ENCODE peak calls at places on chromosome 10, in six cellular contexts. W is GM12892, U is HepG2, O is K562, E is H1, M is GM12878. B is an unnamed sample.

GRCh38 chr10:119025776-119026175 is 3.7 kb upstream of the NANOS1 start:
- DNase-seq in W (no peak), U (no peak), O (no peak), E (no peak), M (no peak), B (no peak)

GRCh38 chr10:73585223-73585784 is 5.8 kb downstream of the USP54 start:
- DNase-seq in W (no peak), U (no peak), O (no peak), E (no peak), M (no peak), B (no peak)

GRCh38 chr10:101305241-101306230 is 48.4 kb upstream of the BTRC start:
- DNase-seq in W (no peak), U (no peak), O (no peak), E (no peak), M (no peak), B (no peak)

GRCh38 chr10:101062231-101063161 is 707 bp downstream of the KAZALD1 start:
- DNase-seq in W (peak; percentile 61), U (peak; percentile 68), O (peak; percentile 70), E (no peak), M (no peak), B (peak; percentile 66)

GRCh38 chr10:12606461-12606860 is 257.1 kb downstream of the CAMK1D start:
- DNase-seq in W (no peak), U (no peak), O (no peak), E (no peak), M (no peak), B (no peak)

GRCh38 chr10:70323697-70324340 is 40.0 kb upstream of the NPFFR1 start:
- DNase-seq in W (no peak), U (peak; percentile 79), O (no peak), E (no peak), M (no peak), B (no peak)

GRCh38 chr10:92619368-92619767 is 26.4 kb downstream of the KIF11 start:
- DNase-seq in W (no peak), U (no peak), O (no peak), E (no peak), M (no peak), B (no peak)

GRCh38 chr10:124315599-124316270 is 103.0 kb downstream of the OAT start:
- DNase-seq in W (no peak), U (no peak), O (no peak), E (no peak), M (no peak), B (no peak)

GRCh38 chr10:2856598-2856997 is 210.8 kb upstream of the PFKP start:
- DNase-seq in W (no peak), U (no peak), O (no peak), E (no peak), M (no peak), B (no peak)

GRCh38 chr10:79331709-79332108 is 15.6 kb upstream of the PPIF start:
- DNase-seq in W (peak; percentile 56), U (no peak), O (no peak), E (no peak), M (peak; percentile 81), B (no peak)

GRCh38 chr10:62082729-62083412 is 181.4 kb downstream of the ARID5B start:
- DNase-seq in W (no peak), U (peak; percentile 56), O (no peak), E (no peak), M (peak; percentile 51), B (no peak)

GRCh38 chr10:7610651-7611389 is 55.9 kb downstream of the ITIH5 start:
- DNase-seq in W (no peak), U (no peak), O (no peak), E (no peak), M (no peak), B (no peak)

GRCh38 chr10:112637901-112638300 is 190.9 kb downstream of the VTI1A start:
- DNase-seq in W (no peak), U (no peak), O (no peak), E (no peak), M (no peak), B (no peak)

GRCh38 chr10:46547331-46547880 is 9.1 kb downstream of the GPRIN2 start:
- DNase-seq in W (no peak), U (no peak), O (no peak), E (no peak), M (no peak), B (peak; percentile 15)

GRCh38 chr10:683448-684071 is 5.9 kb downstream of the DIP2C start:
- DNase-seq in W (no peak), U (no peak), O (no peak), E (no peak), M (no peak), B (no peak)

GRCh38 chr10:75294866-75295692 is 59.3 kb upstream of the COMTD1 start:
- DNase-seq in W (peak; percentile 39), U (peak; percentile 87), O (peak; percentile 78), E (no peak), M (no peak), B (peak; percentile 53)

GRCh38 chr10:75297021-75297599 is 61.4 kb upstream of the COMTD1 start:
- DNase-seq in W (no peak), U (no peak), O (no peak), E (no peak), M (no peak), B (no peak)

GRCh38 chr10:75294031-75294437 is 58.3 kb upstream of the COMTD1 start:
- DNase-seq in W (no peak), U (no peak), O (no peak), E (no peak), M (no peak), B (no peak)

GRCh38 chr10:75294518-75294865 is 58.7 kb upstream of the COMTD1 start:
- DNase-seq in W (no peak), U (no peak), O (peak; percentile 29), E (no peak), M (no peak), B (no peak)

DNA sequence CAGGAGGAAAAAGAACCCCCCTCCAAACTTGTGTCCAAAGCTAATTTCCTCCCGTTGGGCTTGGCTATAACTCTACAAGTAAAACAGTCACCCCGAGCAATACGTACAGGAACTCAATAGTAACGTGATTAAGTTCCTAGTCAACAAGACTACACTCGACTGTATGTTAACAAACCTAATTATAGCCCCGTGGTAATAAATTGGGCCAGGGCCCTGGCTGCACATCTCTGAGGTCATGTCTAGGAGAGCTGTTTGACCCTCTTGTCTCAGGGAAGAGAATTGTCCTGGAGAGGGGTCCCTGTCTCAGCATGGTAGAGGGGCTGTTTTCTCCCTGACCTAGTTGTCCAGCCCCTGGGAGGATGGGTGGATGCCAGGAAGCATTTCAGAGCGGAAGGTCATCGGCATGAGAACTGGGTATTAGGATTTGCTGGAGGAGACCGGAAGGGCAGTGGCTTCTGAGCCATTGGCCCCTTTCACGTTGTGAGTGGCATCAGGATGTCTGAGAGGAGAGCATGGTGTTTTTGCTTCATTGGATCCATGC is 60.2 kb upstream of the COMTD1 start:
- DNase-seq in W (no peak), U (no peak), O (no peak), E (no peak), M (no peak), B (no peak)
- TF ChIP-seq TAF1 in W (no peak), U (no peak), O (no peak), E (no peak), M (no peak), B (no peak)

GRCh38 chr10:35336084-35336831 is at the start of gene CCNY:
- DNase-seq in W (peak; percentile 75), U (peak; percentile 42), O (peak; percentile 88), E (no peak), M (no peak), B (peak; percentile 76)
- TF ChIP-seq POLR2A in W (peak; percentile 79), U (peak; percentile 50), O (peak; percentile 83), E (peak; percentile 36), M (peak; percentile 88), B (peak; percentile 45)

DNA sequence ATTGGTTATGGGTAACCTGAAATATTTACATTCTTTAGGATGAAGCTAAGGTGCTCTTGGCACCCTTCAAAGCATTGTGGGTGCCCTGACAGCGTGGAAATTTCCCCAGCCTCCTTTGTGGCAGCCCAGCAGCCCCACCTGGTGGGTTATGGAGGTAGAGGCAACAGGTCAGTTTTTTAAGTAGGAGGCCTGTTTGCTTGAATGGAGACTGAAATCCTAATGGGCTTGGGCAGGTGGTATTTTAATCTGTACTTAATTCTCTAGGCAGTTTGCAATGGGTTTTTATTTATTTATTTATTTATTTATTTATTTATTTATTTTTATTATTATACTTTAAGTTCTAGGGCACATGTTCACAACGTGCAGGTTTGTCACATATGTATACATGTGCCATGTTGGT is 139.4 kb downstream of the EPC1 start:
- DNase-seq in W (peak; percentile 33), U (peak; percentile 59), O (peak; percentile 65), E (no peak), M (no peak), B (peak; percentile 30)
- TF ChIP-seq TAF1 in W (no peak), U (no peak), O (no peak), E (no peak), M (no peak), B (no peak)

GRCh38 chr10:4051011-4051407 is 266.0 kb upstream of the KLF6 start:
- DNase-seq in W (no peak), U (no peak), O (no peak), E (no peak), M (no peak), B (no peak)
- TF ChIP-seq POLR2A in W (no peak), U (no peak), O (no peak), E (no peak), M (no peak), B (no peak)

GRCh38 chr10:6109444-6109775 is 20.6 kb downstream of the RBM17 start:
- DNase-seq in W (no peak), U (no peak), O (no peak), E (no peak), M (no peak), B (no peak)

GRCh38 chr10:6108072-6108471 is 19.2 kb downstream of the RBM17 start:
- DNase-seq in W (no peak), U (no peak), O (no peak), E (no peak), M (no peak), B (no peak)

GRCh38 chr10:6110136-6110535 is 21.3 kb downstream of the RBM17 start:
- DNase-seq in W (no peak), U (no peak), O (no peak), E (no peak), M (no peak), B (no peak)

GRCh38 chr10:6112893-6113292 is 24.1 kb downstream of the RBM17 start:
- DNase-seq in W (no peak), U (peak; percentile 20), O (no peak), E (no peak), M (no peak), B (no peak)

DNA sequence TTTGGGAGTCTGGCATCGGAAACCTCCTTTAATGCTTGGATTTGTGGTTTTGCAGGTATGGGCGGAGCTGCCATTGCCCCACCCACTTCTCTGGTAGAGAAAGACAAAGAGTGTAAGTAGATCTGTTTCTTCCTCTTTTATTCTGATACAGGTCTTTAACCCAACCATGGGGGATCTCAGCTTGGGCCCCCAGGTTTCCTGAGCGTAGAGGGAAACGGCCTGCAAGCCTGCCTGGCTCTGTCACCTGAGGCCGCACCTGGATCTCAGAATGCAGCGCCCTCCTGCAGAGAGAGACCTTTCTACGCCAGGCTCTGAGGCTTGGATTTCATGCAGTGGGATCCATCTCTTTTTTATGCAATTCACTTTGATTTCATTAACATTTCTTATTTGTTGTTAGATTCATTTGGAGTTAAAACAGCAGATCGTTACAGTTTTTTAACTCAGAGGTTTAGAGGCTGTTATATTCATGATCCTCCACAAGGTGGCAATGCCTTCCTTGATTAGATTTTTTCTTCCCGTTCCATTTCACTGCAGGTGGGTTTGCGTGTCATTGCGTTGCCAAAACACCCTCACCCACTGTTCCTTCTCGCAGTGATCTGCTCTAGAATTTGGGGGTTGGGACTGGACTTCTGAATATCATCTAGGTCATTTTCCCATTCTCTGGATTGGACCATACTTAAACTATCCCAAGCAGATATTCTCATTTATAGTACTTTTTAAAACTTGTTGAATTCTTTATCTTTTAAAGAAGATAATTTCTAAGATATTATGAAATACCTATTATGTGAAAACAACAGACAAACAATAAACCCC is 20.0 kb downstream of the RBM17 start:
- DNase-seq in W (no peak), U (peak; percentile 42), O (peak; percentile 50), E (peak; percentile 49), M (no peak), B (no peak)
- TF ChIP-seq TAF1 in W (no peak), U (no peak), O (no peak), E (no peak), M (no peak), B (no peak)